ENCODE peak calls at places on chromosomes 2 and 18, in seven cellular contexts. One of them, this sample, is unnamed.

GRCh38 chr2:186304064-186304463 is 182.0 kb upstream of the ZC3H15 start:
- DNase-seq in body of pancreas: no peak
- DNase-seq in K562: no peak
- DNase-seq in uterus: no peak
- DNase-seq in A549: no peak
- DNase-seq in IMR-90: no peak
- DNase-seq in NB4: no peak
- DNase-seq in this sample: no peak

GRCh38 chr2:114160263-114161001 is 270.5 kb downstream of the ACTR3 start:
- DNase-seq in body of pancreas: peak
- DNase-seq in K562: no peak
- DNase-seq in uterus: no peak
- DNase-seq in A549: no peak
- DNase-seq in IMR-90: no peak
- DNase-seq in NB4: no peak
- DNase-seq in this sample: no peak

GRCh38 chr2:179263015-179263414 is 1.6 kb downstream of the SESTD1 start:
- DNase-seq in body of pancreas: no peak
- DNase-seq in K562: no peak
- DNase-seq in uterus: no peak
- DNase-seq in A549: no peak
- DNase-seq in IMR-90: peak
- DNase-seq in NB4: peak
- DNase-seq in this sample: no peak

GRCh38 chr2:156157670-156158069 is 174.9 kb downstream of the NR4A2 start:
- DNase-seq in body of pancreas: no peak
- DNase-seq in K562: no peak
- DNase-seq in uterus: no peak
- DNase-seq in A549: no peak
- DNase-seq in IMR-90: no peak
- DNase-seq in NB4: no peak
- DNase-seq in this sample: no peak

GRCh38 chr18:48184118-48184517 is 225.1 kb downstream of the ZBTB7C start:
- DNase-seq in body of pancreas: no peak
- DNase-seq in K562: no peak
- DNase-seq in uterus: no peak
- DNase-seq in A549: no peak
- DNase-seq in IMR-90: no peak
- DNase-seq in NB4: no peak
- DNase-seq in this sample: no peak

GRCh38 chr2:201402651-201403573 is 45.8 kb upstream of the FLACC1 start:
- DNase-seq in body of pancreas: no peak
- DNase-seq in K562: no peak
- DNase-seq in uterus: no peak
- DNase-seq in A549: no peak
- DNase-seq in IMR-90: peak
- DNase-seq in NB4: no peak
- DNase-seq in this sample: no peak

GRCh38 chr2:29531626-29532025 is 389.8 kb downstream of the ALK start:
- DNase-seq in body of pancreas: no peak
- DNase-seq in K562: no peak
- DNase-seq in uterus: no peak
- DNase-seq in A549: no peak
- DNase-seq in IMR-90: no peak
- DNase-seq in NB4: no peak
- DNase-seq in this sample: no peak

GRCh38 chr2:168355110-168355509 is 101.0 kb upstream of the CERS6 start:
- DNase-seq in body of pancreas: no peak
- DNase-seq in K562: no peak
- DNase-seq in uterus: no peak
- DNase-seq in A549: no peak
- DNase-seq in IMR-90: no peak
- DNase-seq in NB4: no peak
- DNase-seq in this sample: no peak

GRCh38 chr18:69230204-69230603 is 170.5 kb upstream of the DOK6 start:
- DNase-seq in body of pancreas: no peak
- DNase-seq in K562: no peak
- DNase-seq in uterus: no peak
- DNase-seq in A549: no peak
- DNase-seq in IMR-90: no peak
- DNase-seq in NB4: no peak
- DNase-seq in this sample: no peak

GRCh38 chr2:55109219-55109891 is 59.1 kb upstream of the RTN4 start:
- DNase-seq in body of pancreas: no peak
- DNase-seq in K562: peak
- DNase-seq in uterus: no peak
- DNase-seq in A549: peak
- DNase-seq in IMR-90: peak
- DNase-seq in NB4: peak
- DNase-seq in this sample: no peak

GRCh38 chr2:157839162-157839801 is 36.8 kb downstream of the ACVR1 start:
- DNase-seq in body of pancreas: no peak
- DNase-seq in K562: peak
- DNase-seq in uterus: no peak
- DNase-seq in A549: no peak
- DNase-seq in IMR-90: peak
- DNase-seq in NB4: no peak
- DNase-seq in this sample: peak

GRCh38 chr18:79576686-79577351 is 102.8 kb upstream of the CTDP1 start:
- DNase-seq in body of pancreas: peak
- DNase-seq in K562: no peak
- DNase-seq in uterus: peak
- DNase-seq in A549: no peak
- DNase-seq in IMR-90: peak
- DNase-seq in NB4: no peak
- DNase-seq in this sample: no peak

GRCh38 chr2:136024616-136025015 is 39.2 kb upstream of the DARS1 start:
- DNase-seq in body of pancreas: no peak
- DNase-seq in K562: no peak
- DNase-seq in uterus: no peak
- DNase-seq in A549: no peak
- DNase-seq in IMR-90: peak
- DNase-seq in NB4: no peak
- DNase-seq in this sample: no peak

GRCh38 chr2:105179469-105180372 is 61.8 kb upstream of the GPR45 start:
- DNase-seq in body of pancreas: peak
- DNase-seq in K562: peak
- DNase-seq in uterus: no peak
- DNase-seq in A549: peak
- DNase-seq in IMR-90: peak
- DNase-seq in NB4: peak
- DNase-seq in this sample: peak

GRCh38 chr2:3399829-3400228 is 20.3 kb downstream of the TRAPPC12 start:
- DNase-seq in body of pancreas: no peak
- DNase-seq in K562: no peak
- DNase-seq in uterus: peak
- DNase-seq in A549: no peak
- DNase-seq in IMR-90: no peak
- DNase-seq in NB4: no peak
- DNase-seq in this sample: no peak

GRCh38 chr2:77232909-77233308 is 289.3 kb downstream of the LRRTM4 start:
- DNase-seq in body of pancreas: no peak
- DNase-seq in K562: no peak
- DNase-seq in uterus: no peak
- DNase-seq in A549: no peak
- DNase-seq in IMR-90: no peak
- DNase-seq in NB4: no peak
- DNase-seq in this sample: no peak

GRCh38 chr2:10457846-10458563 is 9.9 kb upstream of the ODC1 start:
- DNase-seq in body of pancreas: no peak
- DNase-seq in K562: no peak
- DNase-seq in uterus: no peak
- DNase-seq in A549: no peak
- DNase-seq in IMR-90: peak
- DNase-seq in NB4: no peak
- DNase-seq in this sample: no peak

GRCh38 chr2:227010433-227010832 is 153.6 kb downstream of the COL4A4 start:
- DNase-seq in body of pancreas: no peak
- DNase-seq in K562: no peak
- DNase-seq in uterus: no peak
- DNase-seq in A549: no peak
- DNase-seq in IMR-90: peak
- DNase-seq in NB4: no peak
- DNase-seq in this sample: no peak

GRCh38 chr18:28178720-28179119 is 1.8 kb upstream of the CDH2 start:
- DNase-seq in body of pancreas: no peak
- DNase-seq in K562: no peak
- DNase-seq in uterus: no peak
- DNase-seq in A549: no peak
- DNase-seq in IMR-90: peak
- DNase-seq in NB4: no peak
- DNase-seq in this sample: no peak

DNA sequence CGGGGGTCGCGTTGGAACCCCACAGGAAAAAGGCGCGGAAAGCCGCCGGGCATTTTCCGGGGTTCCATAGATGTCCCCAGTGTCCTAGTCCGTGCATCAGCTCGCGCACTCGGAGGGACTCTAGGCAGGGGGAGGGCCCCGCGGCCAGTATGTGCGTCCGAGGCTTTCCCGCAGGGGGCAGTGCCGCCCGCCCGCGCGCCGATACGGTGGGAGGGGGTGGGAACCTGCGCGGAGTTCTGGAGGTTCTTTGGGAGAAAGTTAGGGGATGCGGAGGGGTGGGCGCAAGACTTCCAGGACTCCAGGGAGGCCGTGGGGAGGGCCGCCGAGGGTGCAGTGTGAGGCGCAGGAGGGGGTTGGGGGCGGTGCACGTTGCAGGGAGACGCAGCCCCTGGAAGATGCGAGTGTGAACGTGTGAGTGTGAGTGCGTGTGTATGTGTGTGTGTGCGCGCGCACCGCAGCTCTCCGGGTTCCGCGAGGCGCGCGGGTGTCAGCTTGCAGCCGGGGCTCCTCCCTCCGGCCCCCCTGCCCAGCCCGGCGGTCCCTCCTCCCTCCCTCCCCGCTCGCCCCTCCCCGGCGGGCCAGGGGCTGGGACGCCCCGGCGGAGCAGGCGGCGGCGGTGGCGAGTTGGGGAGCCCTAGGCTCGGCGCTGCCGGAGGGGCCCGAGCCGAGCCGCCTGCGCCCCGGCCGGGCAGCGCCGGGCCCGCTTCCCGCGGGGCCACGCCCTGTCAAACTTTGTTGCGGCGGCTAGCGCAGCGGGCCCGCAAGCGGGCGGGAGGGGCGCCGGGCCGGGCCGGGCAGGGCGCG is at the start of gene TCF7L1:
- DNase-seq in body of pancreas: peak
- DNase-seq in K562: peak
- DNase-seq in uterus: peak
- DNase-seq in A549: peak
- DNase-seq in IMR-90: peak
- DNase-seq in NB4: peak
- DNase-seq in this sample: peak
- TF ChIP-seq POLR2A in body of pancreas: no peak
- TF ChIP-seq POLR2A in K562: no peak
- TF ChIP-seq POLR2A in uterus: peak
- TF ChIP-seq POLR2A in A549: peak
- TF ChIP-seq POLR2A in IMR-90: peak
- TF ChIP-seq POLR2A in NB4: no peak
- TF ChIP-seq POLR2A in this sample: no peak

GRCh38 chr2:239157766-239158165 is 243.1 kb downstream of the HDAC4 start:
- DNase-seq in body of pancreas: peak
- DNase-seq in K562: peak
- DNase-seq in uterus: peak
- DNase-seq in A549: peak
- DNase-seq in IMR-90: peak
- DNase-seq in NB4: no peak
- DNase-seq in this sample: peak

GRCh38 chr2:239160226-239161143 is 240.3 kb downstream of the HDAC4 start:
- DNase-seq in body of pancreas: no peak
- DNase-seq in K562: no peak
- DNase-seq in uterus: peak
- DNase-seq in A549: no peak
- DNase-seq in IMR-90: peak
- DNase-seq in NB4: peak
- DNase-seq in this sample: peak

GRCh38 chr2:239157269-239157668 is 243.6 kb downstream of the HDAC4 start:
- DNase-seq in body of pancreas: no peak
- DNase-seq in K562: no peak
- DNase-seq in uterus: peak
- DNase-seq in A549: no peak
- DNase-seq in IMR-90: no peak
- DNase-seq in NB4: no peak
- DNase-seq in this sample: no peak

GRCh38 chr2:239158641-239159475 is 242.0 kb downstream of the HDAC4 start:
- DNase-seq in body of pancreas: no peak
- DNase-seq in K562: peak
- DNase-seq in uterus: peak
- DNase-seq in A549: no peak
- DNase-seq in IMR-90: no peak
- DNase-seq in NB4: peak
- DNase-seq in this sample: no peak

GRCh38 chr2:239159476-239159911 is 241.3 kb downstream of the HDAC4 start:
- DNase-seq in body of pancreas: no peak
- DNase-seq in K562: no peak
- DNase-seq in uterus: no peak
- DNase-seq in A549: no peak
- DNase-seq in IMR-90: no peak
- DNase-seq in NB4: no peak
- DNase-seq in this sample: no peak
- TF ChIP-seq POLR2A in body of pancreas: no peak
- TF ChIP-seq POLR2A in K562: no peak
- TF ChIP-seq POLR2A in uterus: no peak
- TF ChIP-seq POLR2A in A549: no peak
- TF ChIP-seq POLR2A in IMR-90: no peak
- TF ChIP-seq POLR2A in NB4: no peak
- TF ChIP-seq POLR2A in this sample: no peak

GRCh38 chr2:127106998-127107621 is at the start of gene BIN1:
- DNase-seq in body of pancreas: peak
- DNase-seq in K562: peak
- DNase-seq in uterus: peak
- DNase-seq in A549: peak
- DNase-seq in IMR-90: peak
- DNase-seq in NB4: peak
- DNase-seq in this sample: peak
- TF ChIP-seq POLR2A in body of pancreas: peak
- TF ChIP-seq POLR2A in K562: no peak
- TF ChIP-seq POLR2A in uterus: peak
- TF ChIP-seq POLR2A in A549: peak
- TF ChIP-seq POLR2A in IMR-90: peak
- TF ChIP-seq POLR2A in NB4: no peak
- TF ChIP-seq POLR2A in this sample: peak

GRCh38 chr2:19350678-19351401 is 7.6 kb downstream of the OSR1 start:
- DNase-seq in body of pancreas: no peak
- DNase-seq in K562: no peak
- DNase-seq in uterus: no peak
- DNase-seq in A549: no peak
- DNase-seq in IMR-90: no peak
- DNase-seq in NB4: no peak
- DNase-seq in this sample: no peak

GRCh38 chr2:19348692-19349091 is 9.7 kb downstream of the OSR1 start:
- DNase-seq in body of pancreas: no peak
- DNase-seq in K562: no peak
- DNase-seq in uterus: no peak
- DNase-seq in A549: no peak
- DNase-seq in IMR-90: no peak
- DNase-seq in NB4: no peak
- DNase-seq in this sample: no peak

GRCh38 chr2:19346983-19347618 is 11.3 kb downstream of the OSR1 start:
- DNase-seq in body of pancreas: no peak
- DNase-seq in K562: no peak
- DNase-seq in uterus: no peak
- DNase-seq in A549: no peak
- DNase-seq in IMR-90: no peak
- DNase-seq in NB4: peak
- DNase-seq in this sample: no peak

GRCh38 chr2:19349911-19350677 is 8.3 kb downstream of the OSR1 start:
- DNase-seq in body of pancreas: peak
- DNase-seq in K562: peak
- DNase-seq in uterus: no peak
- DNase-seq in A549: no peak
- DNase-seq in IMR-90: no peak
- DNase-seq in NB4: peak
- DNase-seq in this sample: no peak

GRCh38 chr2:19347619-19348562 is 10.5 kb downstream of the OSR1 start:
- DNase-seq in body of pancreas: peak
- DNase-seq in K562: peak
- DNase-seq in uterus: peak
- DNase-seq in A549: peak
- DNase-seq in IMR-90: peak
- DNase-seq in NB4: peak
- DNase-seq in this sample: peak
- TF ChIP-seq POLR2A in body of pancreas: peak
- TF ChIP-seq POLR2A in K562: peak
- TF ChIP-seq POLR2A in uterus: peak
- TF ChIP-seq POLR2A in A549: peak
- TF ChIP-seq POLR2A in IMR-90: peak
- TF ChIP-seq POLR2A in NB4: peak
- TF ChIP-seq POLR2A in this sample: peak

This sample was measured in H54.